ENCODE peak calls at places on chromosomes 4 and X, in five cellular contexts. A is GM20000; M is EH; G is activated gamma-delta T cell treated with anti-CD3 and anti-CD28 coated beads, Interleukin-2, amount 50 U/mL, for 16 hours; L is ovary. W is an unnamed sample.

GRCh38 chr4:189597341-189597740 is 343.3 kb upstream of the FRG1 start:
- DNase-seq in A (no peak), M (no peak), L (no peak), G (no peak), W (no peak)

GRCh38 chr4:138843611-138844010 is 172.0 kb upstream of the NOCT start:
- DNase-seq in M (no peak), L (no peak), G (no peak), A (no peak), W (no peak)

GRCh38 chr4:152117501-152117900 is 356.7 kb upstream of the GATB start:
- DNase-seq in M (no peak), A (no peak), L (no peak), G (no peak), W (no peak)

GRCh38 chrX:84634201-84634782 is 132.0 kb upstream of the HDX start:
- DNase-seq in M (no peak), L (no peak), G (no peak), A (no peak), W (no peak)

GRCh38 chr4:171813195-171813955 is at the start of gene GALNTL6:
- DNase-seq in M (peak; percentile 10), A (peak; percentile 10), G (no peak), L (no peak), W (peak; percentile 5)

GRCh38 chrX:572490-573124 is 58.0 kb upstream of the SHOX start:
- DNase-seq in L (no peak), G (no peak), M (no peak), A (no peak), W (no peak)

GRCh38 chr4:139889194-139889762 is 223.7 kb downstream of the MGST2 start:
- DNase-seq in M (no peak), G (no peak), A (no peak), L (no peak), W (no peak)

GRCh38 chr4:138741778-138742377 is 273.7 kb upstream of the NOCT start:
- DNase-seq in A (no peak), G (no peak), M (no peak), L (no peak), W (no peak)

GRCh38 chr4:113146876-113147358 is 97.5 kb downstream of the ANK2 start:
- DNase-seq in L (peak; percentile 38), A (peak; percentile 31), G (no peak), M (peak; percentile 7), W (peak; percentile 26)

GRCh38 chr4:26127851-26128337 is 192.9 kb upstream of the RBPJ start:
- DNase-seq in A (no peak), L (no peak), G (no peak), M (no peak), W (no peak)

GRCh38 chr4:109302366-109303140 is at the start of gene COL25A1:
- DNase-seq in L (peak; percentile 68), A (peak; percentile 31), M (peak; percentile 40), G (peak; percentile 9), W (peak; percentile 29)

GRCh38 chrX:24493740-24494543 is 28.9 kb downstream of the PDK3 start:
- DNase-seq in M (no peak), A (no peak), L (no peak), G (no peak), W (no peak)

GRCh38 chr4:2413821-2414610 is 4.4 kb downstream of the ZFYVE28 start:
- DNase-seq in A (no peak), G (no peak), L (no peak), M (peak; percentile 40), W (peak; percentile 33)

GRCh38 chrX:39201305-39201990 is 400.2 kb downstream of the MID1IP1 start:
- DNase-seq in A (no peak), L (no peak), G (no peak), M (no peak), W (no peak)

GRCh38 chrX:132853040-132853439 is 105.4 kb downstream of the HS6ST2 start:
- DNase-seq in L (no peak), M (no peak), G (no peak), A (no peak), W (no peak)

GRCh38 chr4:120809518-120809917 is 113.0 kb downstream of the PRDM5 start:
- DNase-seq in M (no peak), G (no peak), A (no peak), L (no peak), W (no peak)

GRCh38 chrX:149569770-149570169 is 17.5 kb downstream of the MAGEA9B start:
- DNase-seq in G (no peak), A (no peak), M (no peak), L (no peak), W (no peak)

GRCh38 chr4:184536070-184536880 is 61.9 kb upstream of the IRF2 start:
- DNase-seq in L (no peak), M (peak; percentile 29), G (no peak), A (no peak), W (no peak)

GRCh38 chr4:159108124-159108523 is 5.2 kb downstream of the RAPGEF2 start:
- DNase-seq in A (no peak), L (no peak), G (no peak), M (no peak), W (no peak)